ENCODE peak calls at places on chromosomes 13 and 19, in five cellular contexts. A is spleen, X is sigmoid colon, T is prostate gland, Z is transverse colon. E is an unnamed sample.
A peak's percentile ranks its signal among the peaks of the same experiment; 100 is the strongest.

GRCh38 chr19:18478545-18479311 is 40.8 kb upstream of the ISYNA1 start:
- DNase-seq in A (peak; percentile 92), X (peak; percentile 94), T (no peak), Z (peak; percentile 76), E (peak; percentile 86)

GRCh38 chr19:47623921-47624391 is 15.0 kb downstream of the BICRA start:
- DNase-seq in A (no peak), X (no peak), T (no peak), Z (no peak), E (no peak)

GRCh38 chr13:112450567-112451240 is 74.5 kb downstream of the SPACA7 start:
- DNase-seq in A (peak; percentile 32), X (no peak), T (no peak), Z (no peak), E (no peak)

GRCh38 chr13:41065098-41065497 is 3.8 kb downstream of the WBP4 start:
- DNase-seq in A (no peak), X (no peak), T (no peak), Z (no peak), E (no peak)

GRCh38 chr19:18340990-18341868 is 831 bp downstream of the PGPEP1 start:
- DNase-seq in A (peak; percentile 93), X (peak; percentile 83), T (peak; percentile 51), Z (peak; percentile 78), E (peak; percentile 80)

GRCh38 chr13:30107536-30108136 is 199.7 kb downstream of the KATNAL1 start:
- DNase-seq in A (no peak), X (no peak), T (no peak), Z (peak; percentile 17), E (no peak)

GRCh38 chr19:5434970-5435641 is 20.1 kb upstream of the ZNRF4 start:
- DNase-seq in A (no peak), X (no peak), T (no peak), Z (no peak), E (no peak)

GRCh38 chr13:68051910-68052309 is 821.8 kb upstream of the PCDH9 start:
- DNase-seq in A (no peak), X (no peak), T (no peak), Z (no peak), E (no peak)

GRCh38 chr19:926595-927043 is 784 bp downstream of the ARID3A start:
- DNase-seq in A (peak; percentile 92), X (no peak), T (no peak), Z (peak; percentile 77), E (peak; percentile 76)

GRCh38 chr19:47228937-47229673 is 1.9 kb downstream of the BBC3 start:
- DNase-seq in A (no peak), X (peak; percentile 67), T (no peak), Z (peak; percentile 29), E (no peak)

GRCh38 chr13:113956571-113956970 is 17.3 kb downstream of the C13orf46 start:
- DNase-seq in A (peak; percentile 47), X (no peak), T (no peak), Z (no peak), E (no peak)

GRCh38 chr13:114146629-114147028 is 14.2 kb upstream of the RASA3 start:
- DNase-seq in A (no peak), X (no peak), T (no peak), Z (no peak), E (no peak)

GRCh38 chr13:98768522-98768921 is 16.1 kb upstream of the SLC15A1 start:
- DNase-seq in A (no peak), X (no peak), T (no peak), Z (no peak), E (no peak)

GRCh38 chr13:85724554-85725432 is 74.4 kb downstream of the SLITRK6 start:
- DNase-seq in A (no peak), X (no peak), T (no peak), Z (no peak), E (no peak)

GRCh38 chr13:76667551-76667950 is 218.7 kb downstream of the KCTD12 start:
- DNase-seq in A (no peak), X (no peak), T (no peak), Z (no peak), E (no peak)

GRCh38 chr13:25742220-25742619 is 309.6 kb downstream of the SHISA2 start:
- DNase-seq in A (no peak), X (no peak), T (no peak), Z (no peak), E (no peak)

GRCh38 chr19:3958836-3959765 is 11.8 kb downstream of the DAPK3 start:
- DNase-seq in A (no peak), X (peak; percentile 62), T (no peak), Z (no peak), E (no peak)
- TF ChIP-seq POLR2AphosphoS5 in A (no peak), X (peak; percentile 38), T (no peak), Z (no peak), E (no peak)

DNA sequence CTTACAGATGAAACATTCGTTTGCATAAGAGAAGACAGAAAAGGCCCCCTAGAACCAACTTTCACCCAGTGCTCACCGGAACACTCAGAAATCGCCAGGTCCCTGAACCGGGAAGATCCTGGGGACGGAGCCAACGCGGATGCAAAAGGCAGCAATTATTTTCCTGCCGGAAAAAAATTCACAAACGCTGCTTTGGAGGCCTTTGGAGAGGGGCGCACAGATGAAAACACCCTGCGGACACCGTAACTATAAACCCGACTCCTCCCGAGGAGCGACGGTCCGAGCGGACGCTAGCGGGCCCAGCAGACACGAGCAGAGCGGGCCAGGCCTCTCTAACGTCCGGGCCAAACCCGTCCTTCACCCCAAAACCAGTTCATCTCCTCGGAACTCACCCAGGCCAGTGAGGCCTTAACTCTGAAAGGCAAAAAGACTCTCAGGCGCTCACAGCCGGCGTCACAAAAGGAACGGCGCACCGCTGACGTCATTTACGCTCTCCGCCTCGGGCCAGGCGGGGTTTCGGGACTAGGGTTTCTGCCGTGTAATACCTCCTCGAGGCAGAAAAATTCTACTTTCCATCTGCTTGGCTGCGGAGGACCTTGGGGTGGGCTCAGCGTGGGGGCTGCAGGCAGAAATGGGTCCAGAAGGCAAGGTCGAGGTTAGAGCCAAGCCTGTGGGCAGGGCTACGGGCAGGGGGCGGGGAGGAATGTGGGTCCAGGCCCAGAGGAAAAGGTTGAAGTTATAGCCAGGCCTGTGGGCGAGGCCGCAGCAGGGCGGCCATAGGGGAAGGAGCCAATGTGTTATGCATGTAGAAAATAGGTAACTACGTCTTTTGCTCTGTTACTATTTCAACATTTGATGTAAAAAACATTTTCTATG is at the start of gene ZNF426:
- DNase-seq in A (peak; percentile 95), X (peak; percentile 93), T (peak; percentile 73), Z (peak; percentile 88), E (peak; percentile 71)
- TF ChIP-seq POLR2A in A (no peak), X (no peak), T (peak; percentile 23), Z (peak; percentile 30), E (peak; percentile 61)

DNA sequence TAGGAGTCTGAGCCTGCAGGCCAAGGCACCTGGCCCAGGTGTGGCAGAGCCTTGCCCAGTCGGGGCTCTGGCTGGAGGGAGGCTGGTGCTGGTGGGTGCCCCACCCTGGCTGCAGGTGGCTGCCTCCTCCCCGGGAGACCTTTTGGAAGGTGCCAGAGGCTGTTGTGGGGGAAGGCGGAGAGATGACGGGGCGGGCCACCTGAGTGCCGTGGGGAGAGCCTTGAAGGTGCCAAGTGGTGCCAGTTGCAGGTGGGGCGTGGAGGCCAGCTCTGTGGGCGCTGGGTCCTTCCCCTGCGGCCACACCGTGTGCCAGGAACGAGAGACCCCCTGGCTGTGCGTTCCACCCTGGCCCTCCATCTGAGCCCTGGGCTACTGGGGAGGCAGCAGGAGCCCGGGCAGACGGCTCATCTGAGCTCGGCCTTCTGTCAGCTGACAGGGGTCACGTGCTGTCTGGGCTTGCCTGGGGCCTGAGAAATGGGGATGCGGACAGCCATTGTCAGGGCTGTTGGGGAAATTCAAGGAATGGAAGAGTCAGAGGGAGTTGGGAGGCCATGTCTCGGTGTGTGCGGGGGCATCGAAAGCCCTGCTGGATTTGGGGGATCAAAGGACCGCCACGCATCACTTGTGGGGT is 20.9 kb downstream of the CEBPA start:
- DNase-seq in A (no peak), X (no peak), T (no peak), Z (no peak), E (no peak)
- TF ChIP-seq POLR2AphosphoS5 in A (no peak), X (no peak), T (no peak), Z (no peak), E (no peak)

DNA sequence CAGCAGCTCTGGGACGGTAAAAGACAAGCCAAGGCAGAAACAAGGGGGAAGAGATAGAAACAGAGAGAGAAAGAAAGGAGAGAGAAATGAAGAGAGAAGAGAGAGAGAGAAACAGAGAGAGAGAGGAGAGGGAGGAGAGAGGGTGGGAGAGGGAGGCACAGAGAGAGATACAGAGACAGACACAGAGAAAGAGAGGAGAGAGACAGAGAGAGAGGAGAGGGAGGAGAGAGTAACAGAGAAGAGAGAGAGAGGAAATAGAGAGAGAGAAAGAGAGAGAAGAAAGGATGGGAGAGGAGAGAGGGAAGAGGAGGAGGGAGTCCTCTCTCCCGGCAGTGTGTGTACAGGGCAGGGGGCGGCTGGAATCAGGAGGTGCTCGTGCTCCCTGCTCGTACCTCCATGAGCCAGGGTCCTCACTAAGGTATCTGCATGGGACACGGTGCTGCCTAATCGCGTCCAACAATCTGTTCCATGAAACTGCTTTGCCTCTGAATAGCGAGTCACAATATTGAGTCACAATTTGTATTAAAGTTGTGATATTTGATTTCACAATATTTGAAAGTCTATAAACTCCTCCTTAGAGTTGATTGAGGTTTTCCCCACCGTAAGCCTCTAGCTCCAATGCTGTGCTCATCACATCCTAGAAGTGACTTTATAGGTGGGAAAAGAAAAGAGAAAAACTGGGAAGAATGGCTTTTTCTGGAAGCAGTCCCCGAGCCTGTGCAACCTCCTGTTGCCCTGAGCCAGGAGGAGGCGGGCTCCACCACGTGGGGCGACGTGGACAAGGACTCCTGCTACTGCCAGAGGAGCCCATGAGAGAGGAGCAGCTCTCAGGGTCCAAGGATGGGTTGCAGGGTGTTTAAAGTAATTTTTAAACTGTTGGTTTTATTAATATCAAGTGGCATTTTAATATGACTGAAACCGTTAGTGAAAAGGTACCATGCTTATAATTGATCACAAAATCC is 81.7 kb upstream of the ARHGEF7 start:
- DNase-seq in A (no peak), X (no peak), T (no peak), Z (no peak), E (no peak)
- TF ChIP-seq POLR2A in A (no peak), X (no peak), T (no peak), Z (no peak), E (no peak)

GRCh38 chr19:3700242-3701032 is at the start of gene PIP5K1C:
- DNase-seq in A (peak; percentile 97), X (peak; percentile 94), T (peak; percentile 84), Z (peak; percentile 95), E (peak; percentile 96)

GRCh38 chr19:3701200-3701599 is 932 bp upstream of the PIP5K1C start:
- DNase-seq in A (no peak), X (no peak), T (no peak), Z (no peak), E (no peak)

GRCh38 chr19:3699071-3699740 is 1.1 kb downstream of the PIP5K1C start:
- DNase-seq in A (peak; percentile 81), X (peak; percentile 89), T (no peak), Z (peak; percentile 50), E (peak; percentile 61)

GRCh38 chr19:3698386-3698950 is 1.8 kb downstream of the PIP5K1C start:
- DNase-seq in A (no peak), X (no peak), T (no peak), Z (no peak), E (peak; percentile 39)

GRCh38 chr19:3699741-3700241 is 477 bp downstream of the PIP5K1C start:
- DNase-seq in A (no peak), X (no peak), T (no peak), Z (no peak), E (peak; percentile 46)
- TF ChIP-seq POLR2AphosphoS5 in A (no peak), X (no peak), T (no peak), Z (no peak), E (no peak)

DNA sequence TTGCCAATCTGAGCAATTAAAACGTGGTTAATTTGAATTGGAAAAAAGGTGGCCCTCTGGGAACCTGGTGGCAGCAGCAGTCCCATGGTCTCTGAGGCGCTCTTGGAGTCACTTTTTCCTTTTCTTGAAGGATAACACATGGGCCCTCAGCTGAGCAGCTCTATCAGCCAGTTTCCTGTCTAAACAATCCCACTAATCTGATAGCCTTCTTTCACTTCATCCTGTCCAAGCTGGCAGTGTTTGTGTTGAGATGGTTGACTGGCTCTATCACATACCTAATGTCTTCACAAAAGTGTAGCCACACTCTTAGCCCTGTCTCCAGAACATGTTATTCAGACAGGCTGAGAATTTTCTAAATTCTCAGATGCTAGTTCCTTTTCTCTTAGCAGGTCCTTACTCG is 10.7 kb downstream of the MZT1 start:
- DNase-seq in A (no peak), X (no peak), T (no peak), Z (no peak), E (no peak)
- TF ChIP-seq POLR2A in A (no peak), X (no peak), T (no peak), Z (no peak), E (no peak)